ENCODE peak calls at places on chromosome 13, in nine cellular contexts. M is left colon; B is stimulated activated CD8-positive, alpha-beta memory T cell treated with anti-CD3 and anti-CD28 coated beads, Interleukin-4, amount 100 ng/mL, for 1 hour; D is progenitor cell of endocrine pancreas; I is lower leg skin; U is caudate nucleus; H is stimulated activated CD4-positive, alpha-beta T cell treated with anti-CD3 and anti-CD28 coated beads, Interleukin-4, amount 100 ng/mL, for 4 hours; V is Kasumi-1; W is activated naive CD8-positive, alpha-beta T cell treated with anti-CD3 and anti-CD28 coated beads, Interleukin-2, amount 50 U/mL, for 16 hours. F is an unnamed sample.

GRCh38 chr13:37175996-37176395 is 70.5 kb upstream of the CSNK1A1L start:
- DNase-seq in W (no peak), H (no peak), U (no peak), D (no peak), I (no peak), M (no peak), B (no peak), V (no peak), F (no peak)

GRCh38 chr13:82627183-82627582 is 1255.1 kb downstream of the SLITRK1 start:
- DNase-seq in B (no peak), I (no peak), D (no peak), V (no peak), W (no peak), M (no peak), U (no peak), H (no peak), F (no peak)

GRCh38 chr13:36192166-36192565 is 22.2 kb downstream of the SOHLH2 start:
- DNase-seq in B (no peak), V (no peak), W (no peak), I (no peak), U (no peak), D (no peak), M (no peak), H (no peak), F (no peak)

GRCh38 chr13:30362869-30363268 is 55.5 kb upstream of the KATNAL1 start:
- DNase-seq in B (no peak), V (no peak), M (no peak), W (no peak), U (no peak), I (no peak), D (no peak), H (no peak), F (no peak)

GRCh38 chr13:90776349-90776748 is 571.1 kb upstream of the MIR17HG start:
- DNase-seq in I (no peak), B (no peak), V (no peak), M (no peak), D (no peak), H (no peak), W (no peak), U (no peak), F (no peak)

GRCh38 chr13:99439850-99440604 is 61.2 kb upstream of the TM9SF2 start:
- DNase-seq in H (no peak), M (no peak), B (no peak), W (no peak), D (no peak), V (no peak), U (no peak), I (no peak), F (no peak)

GRCh38 chr13:98691360-98691759 is 61.1 kb downstream of the SLC15A1 start:
- DNase-seq in M (no peak), H (no peak), V (no peak), B (no peak), W (no peak), I (no peak), D (no peak), U (no peak), F (no peak)

GRCh38 chr13:37960427-37960826 is 90.9 kb upstream of the TRPC4 start:
- DNase-seq in B (no peak), D (no peak), I (no peak), U (no peak), H (no peak), M (no peak), W (no peak), V (peak), F (no peak)

GRCh38 chr13:32969516-32969941 is 46.7 kb upstream of the KL start:
- DNase-seq in D (no peak), I (no peak), B (no peak), M (no peak), V (no peak), U (no peak), H (no peak), W (no peak), F (no peak)

GRCh38 chr13:85825454-85825853 is 26.2 kb upstream of the SLITRK6 start:
- DNase-seq in W (no peak), U (no peak), M (no peak), I (no peak), H (no peak), B (no peak), D (no peak), V (no peak), F (no peak)

GRCh38 chr13:21696865-21697448 is 26.1 kb downstream of the FGF9 start:
- DNase-seq in B (no peak), D (no peak), H (no peak), U (no peak), M (no peak), W (no peak), I (no peak), V (no peak), F (no peak)

GRCh38 chr13:35714588-35714987 is 238.1 kb upstream of the MAB21L1 start:
- DNase-seq in B (no peak), W (no peak), H (no peak), U (no peak), M (no peak), V (no peak), I (no peak), D (no peak), F (no peak)

GRCh38 chr13:108176685-108177274 is 38.6 kb downstream of the LIG4 start:
- DNase-seq in M (no peak), V (peak), H (peak), I (no peak), B (peak), D (no peak), W (peak), U (no peak), F (peak)

GRCh38 chr13:54234607-54235006 is 1206.0 kb downstream of the OLFM4 start:
- DNase-seq in I (no peak), W (no peak), M (no peak), D (no peak), U (no peak), V (no peak), H (no peak), B (no peak), F (no peak)

GRCh38 chr13:78722700-78723099 is 63.7 kb upstream of the OBI1 start:
- DNase-seq in V (no peak), I (no peak), H (no peak), M (no peak), B (no peak), W (no peak), D (no peak), U (no peak), F (no peak)

GRCh38 chr13:59771272-59771671 is 392.5 kb downstream of the DIAPH3 start:
- DNase-seq in M (no peak), D (no peak), U (no peak), W (no peak), V (peak), H (no peak), I (no peak), B (no peak), F (no peak)

GRCh38 chr13:108086678-108087077 is 128.7 kb downstream of the LIG4 start:
- DNase-seq in I (no peak), M (no peak), U (no peak), W (no peak), V (peak), B (no peak), H (no peak), D (no peak), F (no peak)

GRCh38 chr13:41304551-41304950 is 6.5 kb upstream of the NAA16 start:
- DNase-seq in H (no peak), D (no peak), U (no peak), W (no peak), V (no peak), B (no peak), I (no peak), M (no peak), F (no peak)

GRCh38 chr13:35789335-35790166 is 313.1 kb upstream of the MAB21L1 start:
- DNase-seq in M (no peak), D (no peak), I (no peak), H (no peak), U (no peak), W (no peak), V (peak), B (no peak), F (peak)

GRCh38 chr13:43263047-43263446 is 239.7 kb downstream of the DNAJC15 start:
- DNase-seq in M (no peak), B (no peak), W (no peak), D (no peak), I (no peak), H (no peak), U (no peak), V (no peak), F (no peak)

GRCh38 chr13:96771501-96772367 is 222.5 kb downstream of the OXGR1 start:
- DNase-seq in B (no peak), I (no peak), M (no peak), V (peak), U (no peak), W (no peak), D (no peak), H (no peak), F (no peak)

GRCh38 chr13:27481766-27482165 is 31.4 kb upstream of the MTIF3 start:
- DNase-seq in V (peak), H (peak), I (no peak), W (no peak), D (peak), B (no peak), M (no peak), U (no peak), F (peak)

GRCh38 chr13:50318887-50319286 is 303.6 kb downstream of the KCNRG start:
- DNase-seq in H (no peak), W (no peak), D (no peak), V (no peak), B (no peak), I (no peak), U (no peak), M (no peak), F (no peak)

GRCh38 chr13:66805657-66806056 is 424.5 kb downstream of the PCDH9 start:
- DNase-seq in U (no peak), M (no peak), D (no peak), H (no peak), V (no peak), B (no peak), W (no peak), I (no peak), F (no peak)

GRCh38 chr13:50909605-50910482 is at the start of gene RNASEH2B:
- DNase-seq in U (peak), H (peak), B (peak), M (peak), V (peak), I (peak), D (peak), W (peak), F (peak)

GRCh38 chr13:52359534-52359933 is 46.4 kb downstream of the THSD1 start:
- DNase-seq in V (no peak), D (no peak), H (no peak), B (no peak), M (no peak), U (no peak), I (no peak), W (no peak), F (no peak)

GRCh38 chr13:51000576-51001260 is 91.1 kb downstream of the RNASEH2B start:
- DNase-seq in D (no peak), I (peak), B (no peak), W (no peak), H (no peak), U (no peak), M (no peak), V (no peak), F (no peak)

GRCh38 chr13:42369071-42369795 is 97.3 kb downstream of the AKAP11 start:
- DNase-seq in V (no peak), H (no peak), W (no peak), I (no peak), B (no peak), U (no peak), M (no peak), D (no peak), F (no peak)

GRCh38 chr13:111382411-111382810 is 62.0 kb downstream of the TEX29 start:
- DNase-seq in V (no peak), M (no peak), D (no peak), U (no peak), H (no peak), I (peak), B (no peak), W (no peak), F (no peak)

GRCh38 chr13:23380534-23380933 is 53.0 kb downstream of the SACS start:
- DNase-seq in H (no peak), D (no peak), I (no peak), B (no peak), M (no peak), U (no peak), V (no peak), W (no peak), F (no peak)

GRCh38 chr13:112837371-112838037 is 131.5 kb upstream of the MCF2L start:
- DNase-seq in I (no peak), D (no peak), U (no peak), V (no peak), B (no peak), W (no peak), M (no peak), H (no peak), F (no peak)

GRCh38 chr13:46307554-46307953 is 79.5 kb downstream of the RUBCNL start:
- DNase-seq in D (no peak), I (no peak), M (no peak), H (no peak), B (no peak), V (no peak), U (no peak), W (no peak), F (no peak)

GRCh38 chr13:112746044-112746443 is 56.2 kb downstream of the ATP11A start:
- DNase-seq in U (no peak), V (no peak), W (no peak), B (no peak), D (no peak), H (no peak), I (no peak), M (no peak), F (no peak)